ENCODE peak calls at places on chromosomes 5 and 9, in six cellular contexts. M is tibial nerve, C is upper lobe of left lung, V is K562, U is PC-3, Y is gastrocnemius medialis. Z is an unnamed sample.

GRCh38 chr9:36431078-36431477 is 31.0 kb upstream of the RNF38 start:
- DNase-seq in M (no peak), C (no peak), V (no peak), U (no peak), Y (no peak), Z (no peak)

GRCh38 chr5:73122875-73123810 is 2.8 kb downstream of the TMEM171 start:
- DNase-seq in M (no peak), C (peak), V (no peak), U (peak), Y (no peak), Z (no peak)

GRCh38 chr5:139797335-139797734 is 1.7 kb downstream of the PSD2 start:
- DNase-seq in M (no peak), C (no peak), V (no peak), U (no peak), Y (no peak), Z (no peak)

GRCh38 chr9:86434039-86434726 is 80.0 kb upstream of the TUT7 start:
- DNase-seq in M (peak), C (no peak), V (peak), U (peak), Y (peak), Z (no peak)

GRCh38 chr5:13957032-13957645 is 12.7 kb upstream of the DNAH5 start:
- DNase-seq in M (no peak), C (no peak), V (peak), U (peak), Y (no peak), Z (no peak)

GRCh38 chr9:103837940-103838339 is 256.2 kb upstream of the SMC2 start:
- DNase-seq in M (no peak), C (no peak), V (no peak), U (no peak), Y (no peak), Z (no peak)

GRCh38 chr5:71475788-71476384 is 20.4 kb downstream of the BDP1 start:
- DNase-seq in M (no peak), C (no peak), V (peak), U (peak), Y (no peak), Z (no peak)

GRCh38 chr5:10059611-10060379 is 189.9 kb downstream of the ATPSCKMT start:
- DNase-seq in M (no peak), C (no peak), V (no peak), U (no peak), Y (no peak), Z (no peak)

GRCh38 chr5:71653119-71653518 is 66.0 kb upstream of the CARTPT start:
- DNase-seq in M (no peak), C (no peak), V (no peak), U (no peak), Y (no peak), Z (no peak)

GRCh38 chr5:150783422-150783928 is 4.9 kb downstream of the SMIM3 start:
- DNase-seq in M (peak), C (no peak), V (no peak), U (peak), Y (no peak), Z (peak)

GRCh38 chr5:12615141-12615820 is 711.0 kb upstream of the CTNND2 start:
- DNase-seq in M (no peak), C (no peak), V (peak), U (peak), Y (no peak), Z (no peak)

DNA sequence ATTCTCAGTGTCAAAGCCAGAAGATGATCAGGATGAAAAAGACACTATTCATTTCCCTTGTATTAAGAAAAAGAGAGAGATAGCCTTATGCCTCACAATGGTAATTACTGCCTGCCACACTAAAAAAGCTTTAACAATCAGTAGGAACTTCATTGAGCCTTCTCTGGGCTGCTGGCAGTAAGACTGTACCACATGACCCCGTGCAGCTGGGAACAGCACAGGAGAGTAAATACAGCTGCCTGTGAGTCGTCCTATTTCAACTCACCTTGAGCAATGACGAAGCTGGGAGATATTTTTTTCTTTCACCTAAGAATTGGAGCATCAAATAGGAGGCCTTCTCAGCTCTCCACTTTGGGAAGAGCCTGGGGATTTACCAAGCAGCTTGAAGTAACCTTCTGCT is 316.3 kb downstream of the GABRB2 start:
- DNase-seq in M (no peak), C (no peak), V (no peak), U (no peak), Y (no peak), Z (no peak)
- H3K27ac ChIP-seq in M (no peak), C (no peak), V (no peak), U (no peak), Y (no peak), Z (no peak)

DNA sequence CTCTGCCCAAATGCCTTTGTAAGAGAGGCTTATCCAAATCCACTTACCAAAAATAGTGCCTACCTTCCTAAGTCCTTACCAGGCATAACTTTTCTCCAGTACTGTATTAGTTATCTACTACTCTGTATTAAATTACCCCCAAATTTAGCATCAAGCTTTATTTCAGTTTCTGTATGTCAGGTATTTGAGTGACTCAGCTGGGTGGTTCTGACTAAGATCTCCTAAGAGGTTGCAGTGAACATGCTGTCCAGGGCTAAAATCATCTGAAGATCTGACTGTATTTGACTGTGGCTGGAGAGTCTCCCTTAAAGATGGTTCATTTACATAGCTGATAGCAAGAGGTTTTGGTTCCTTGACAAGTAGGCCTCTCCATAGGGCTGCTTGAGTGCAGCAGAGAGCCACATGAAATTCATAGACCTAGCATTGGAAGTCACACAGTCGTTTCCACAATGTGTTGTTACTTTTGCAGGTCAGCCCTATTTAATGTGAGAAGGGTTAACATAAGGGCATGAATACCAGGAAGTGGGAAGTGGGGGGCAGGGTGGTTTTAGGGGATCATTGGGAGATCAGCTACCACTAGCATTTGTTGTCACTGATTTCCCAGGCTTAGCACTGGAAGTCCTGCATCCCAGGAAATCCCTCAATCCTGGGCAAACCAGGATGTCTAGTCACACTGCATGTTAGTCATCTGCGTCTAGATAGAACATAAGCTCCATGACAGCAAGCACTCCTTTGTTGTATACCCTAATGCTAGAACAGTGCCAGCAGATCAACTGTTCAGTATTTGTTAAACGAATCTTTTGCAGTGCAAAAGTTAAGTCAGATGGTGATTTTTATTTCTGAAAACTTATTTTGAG is 2.0 kb upstream of the ZNF622 start:
- DNase-seq in M (no peak), C (no peak), V (peak), U (peak), Y (peak), Z (no peak)
- H3K4me3 ChIP-seq in M (no peak), C (no peak), V (peak), U (peak), Y (no peak), Z (no peak)

GRCh38 chr5:65624025-65624569 is at the start of gene TRIM23:
- DNase-seq in M (peak), C (peak), V (peak), U (peak), Y (peak), Z (peak)
- TF ChIP-seq CTCF in M (no peak), C (no peak), V (no peak), U (no peak), Y (no peak), Z (peak)

GRCh38 chr5:43771611-43772031 is 168.6 kb downstream of the NNT start:
- DNase-seq in M (no peak), C (no peak), V (no peak), U (no peak), Y (no peak), Z (no peak)
- H3K27ac ChIP-seq in M (no peak), C (no peak), V (no peak), U (no peak), Y (no peak), Z (no peak)

DNA sequence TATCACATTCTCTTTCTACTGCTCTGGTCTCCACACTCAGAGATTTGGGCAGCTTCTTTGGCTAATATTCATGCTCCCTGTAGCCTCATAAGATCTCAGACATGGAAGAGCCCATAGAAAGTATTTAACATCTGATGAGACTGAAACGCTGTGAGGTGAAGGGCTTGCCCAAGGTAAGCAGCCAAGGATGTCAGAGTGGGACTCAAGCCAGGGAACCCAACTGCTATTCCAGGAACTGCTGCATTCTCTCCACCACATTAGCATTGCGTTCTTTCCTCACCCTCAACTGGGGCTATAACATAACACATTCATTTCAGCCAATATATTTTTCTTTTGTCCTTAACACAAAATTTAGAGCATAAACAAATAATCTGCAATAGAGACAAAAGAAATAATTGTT is 3.8 kb downstream of the ADRB2 start:
- DNase-seq in M (no peak), C (no peak), V (no peak), U (peak), Y (peak), Z (no peak)
- H3K4me3 ChIP-seq in M (peak), C (peak), V (no peak), U (peak), Y (peak), Z (no peak)

GRCh38 chr5:113082547-113082905 is 105.9 kb downstream of the DCP2 start:
- DNase-seq in M (no peak), C (no peak), V (no peak), U (no peak), Y (no peak), Z (no peak)

GRCh38 chr5:113081091-113081490 is 104.5 kb downstream of the DCP2 start:
- DNase-seq in M (no peak), C (no peak), V (no peak), U (no peak), Y (no peak), Z (no peak)

GRCh38 chr5:113085084-113085414 is 108.5 kb downstream of the DCP2 start:
- DNase-seq in M (no peak), C (peak), V (no peak), U (no peak), Y (no peak), Z (no peak)

GRCh38 chr5:113081881-113082546 is 105.4 kb downstream of the DCP2 start:
- DNase-seq in M (no peak), C (no peak), V (no peak), U (peak), Y (no peak), Z (no peak)

GRCh38 chr5:113084402-113085083 is 107.9 kb downstream of the DCP2 start:
- DNase-seq in M (no peak), C (no peak), V (peak), U (no peak), Y (no peak), Z (no peak)
- TF ChIP-seq CTCF in M (no peak), C (no peak), V (no peak), U (peak), Y (no peak), Z (no peak)

DNA sequence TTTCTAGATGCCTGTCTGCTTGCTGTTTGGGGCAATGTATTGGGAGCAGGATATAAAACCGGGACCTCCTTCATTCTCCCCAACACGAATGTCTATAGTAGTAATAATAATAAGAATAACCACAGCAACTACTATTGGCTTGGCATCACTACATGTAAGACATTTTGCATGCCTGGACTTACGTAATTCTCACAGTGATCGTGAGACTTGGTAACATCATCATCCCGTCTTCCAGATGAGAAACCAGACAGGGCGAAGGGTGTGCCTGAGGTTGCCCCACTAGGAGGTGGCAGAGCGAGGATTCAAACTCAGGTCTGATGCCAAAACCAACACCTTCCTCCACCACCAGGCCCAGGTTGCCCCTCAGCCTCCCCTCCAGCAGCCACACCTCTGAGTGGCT is 185.1 kb downstream of the RGS3 start:
- DNase-seq in M (no peak), C (no peak), V (no peak), U (no peak), Y (no peak), Z (no peak)
- H3K27ac ChIP-seq in M (no peak), C (no peak), V (no peak), U (no peak), Y (no peak), Z (no peak)

GRCh38 chr5:95414441-95414840 is 23.3 kb downstream of the FAM81B start:
- DNase-seq in M (no peak), C (no peak), V (no peak), U (no peak), Y (no peak), Z (no peak)

GRCh38 chr5:95422842-95423241 is 31.7 kb downstream of the FAM81B start:
- DNase-seq in M (no peak), C (no peak), V (no peak), U (peak), Y (no peak), Z (no peak)

DNA sequence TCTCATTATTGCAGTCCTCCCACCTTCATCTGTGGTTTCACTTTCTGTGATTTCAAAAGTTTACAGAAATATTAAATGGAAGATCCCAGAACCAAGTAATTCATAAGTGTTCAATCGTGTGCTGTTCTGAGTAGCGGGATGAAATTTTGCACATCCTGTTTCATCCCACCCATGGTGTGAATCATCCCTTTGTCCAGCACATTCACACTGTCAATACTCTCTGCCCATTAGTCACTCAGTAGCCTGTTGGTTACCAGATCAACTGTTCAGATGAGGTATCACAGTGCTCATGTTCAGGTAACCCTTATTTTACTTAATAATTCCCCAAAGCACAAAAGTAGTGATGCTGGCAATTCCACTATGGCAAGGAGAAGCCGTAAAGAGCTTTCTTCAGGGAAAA is 26.8 kb downstream of the FAM81B start:
- DNase-seq in M (no peak), C (no peak), V (no peak), U (peak), Y (no peak), Z (no peak)
- H3K4me3 ChIP-seq in M (no peak), C (no peak), V (no peak), U (peak), Y (no peak), Z (no peak)

GRCh38 chr9:12666813-12667212 is 26.4 kb upstream of the TYRP1 start:
- DNase-seq in M (no peak), C (no peak), V (no peak), U (peak), Y (no peak), Z (no peak)
- TF ChIP-seq CTCF in M (no peak), C (no peak), V (no peak), U (peak), Y (no peak), Z (no peak)

Z was measured in CD8-positive, alpha-beta T cell.